ENCODE peak calls at places on chromosomes 4 and X, in ten cellular contexts. One of them, this sample, is unnamed.

GRCh38 chr4:178215309-178215708 is 773.1 kb upstream of the AGA start:
- DNase-seq in IMR-90: no peak
- DNase-seq in lung: no peak
- DNase-seq in endothelial cell: no peak
- DNase-seq in cardiac muscle cell: no peak
- DNase-seq in HCT116: no peak
- DNase-seq in cardiac fibroblast: no peak
- DNase-seq in brain microvascular endothelial cell: no peak
- DNase-seq in heart right ventricle: no peak
- DNase-seq in transverse colon: no peak
- DNase-seq in this sample: no peak

GRCh38 chr4:108155373-108155772 is 13.4 kb downstream of the LEF1 start:
- DNase-seq in cardiac muscle cell: no peak
- DNase-seq in cardiac fibroblast: no peak
- DNase-seq in heart right ventricle: no peak
- DNase-seq in HCT116: no peak
- DNase-seq in transverse colon: no peak
- DNase-seq in IMR-90: peak
- DNase-seq in endothelial cell: no peak
- DNase-seq in brain microvascular endothelial cell: no peak
- DNase-seq in lung: no peak
- DNase-seq in this sample: peak

GRCh38 chrX:150405576-150405975 is 42.5 kb downstream of the MAMLD1 start:
- DNase-seq in lung: no peak
- DNase-seq in endothelial cell: peak
- DNase-seq in HCT116: no peak
- DNase-seq in heart right ventricle: no peak
- DNase-seq in cardiac fibroblast: no peak
- DNase-seq in cardiac muscle cell: no peak
- DNase-seq in brain microvascular endothelial cell: no peak
- DNase-seq in transverse colon: no peak
- DNase-seq in IMR-90: no peak
- DNase-seq in this sample: no peak

GRCh38 chr4:55318541-55319129 is 27.4 kb upstream of the SRD5A3 start:
- DNase-seq in cardiac muscle cell: no peak
- DNase-seq in HCT116: no peak
- DNase-seq in transverse colon: no peak
- DNase-seq in brain microvascular endothelial cell: no peak
- DNase-seq in IMR-90: no peak
- DNase-seq in lung: no peak
- DNase-seq in heart right ventricle: no peak
- DNase-seq in cardiac fibroblast: no peak
- DNase-seq in endothelial cell: no peak
- DNase-seq in this sample: no peak

GRCh38 chrX:9942086-9942485 is 25.1 kb upstream of the CLDN34 start:
- DNase-seq in endothelial cell: no peak
- DNase-seq in transverse colon: peak
- DNase-seq in cardiac muscle cell: no peak
- DNase-seq in IMR-90: no peak
- DNase-seq in HCT116: no peak
- DNase-seq in heart right ventricle: no peak
- DNase-seq in lung: no peak
- DNase-seq in brain microvascular endothelial cell: no peak
- DNase-seq in cardiac fibroblast: no peak
- DNase-seq in this sample: no peak

GRCh38 chr4:41661447-41662076 is 87.0 kb downstream of the PHOX2B start:
- DNase-seq in transverse colon: peak
- DNase-seq in HCT116: peak
- DNase-seq in heart right ventricle: peak
- DNase-seq in endothelial cell: peak
- DNase-seq in lung: peak
- DNase-seq in IMR-90: peak
- DNase-seq in cardiac muscle cell: peak
- DNase-seq in brain microvascular endothelial cell: peak
- DNase-seq in cardiac fibroblast: peak
- DNase-seq in this sample: peak

GRCh38 chr4:898869-899555 is 33.1 kb downstream of the GAK start:
- DNase-seq in heart right ventricle: peak
- DNase-seq in IMR-90: no peak
- DNase-seq in endothelial cell: no peak
- DNase-seq in lung: no peak
- DNase-seq in HCT116: no peak
- DNase-seq in brain microvascular endothelial cell: no peak
- DNase-seq in cardiac fibroblast: no peak
- DNase-seq in transverse colon: no peak
- DNase-seq in cardiac muscle cell: no peak
- DNase-seq in this sample: no peak

GRCh38 chr4:90943311-90943710 is 816.1 kb downstream of the CCSER1 start:
- DNase-seq in lung: no peak
- DNase-seq in HCT116: no peak
- DNase-seq in cardiac fibroblast: no peak
- DNase-seq in transverse colon: no peak
- DNase-seq in heart right ventricle: no peak
- DNase-seq in endothelial cell: no peak
- DNase-seq in cardiac muscle cell: no peak
- DNase-seq in IMR-90: no peak
- DNase-seq in brain microvascular endothelial cell: no peak
- DNase-seq in this sample: no peak

GRCh38 chrX:85020216-85020615 is 16.5 kb downstream of the APOOL start:
- DNase-seq in endothelial cell: no peak
- DNase-seq in HCT116: no peak
- DNase-seq in cardiac fibroblast: no peak
- DNase-seq in cardiac muscle cell: no peak
- DNase-seq in IMR-90: no peak
- DNase-seq in transverse colon: no peak
- DNase-seq in lung: no peak
- DNase-seq in brain microvascular endothelial cell: no peak
- DNase-seq in heart right ventricle: no peak
- DNase-seq in this sample: no peak

GRCh38 chr4:1904042-1904441 is 32.8 kb downstream of the NSD2 start:
- DNase-seq in heart right ventricle: no peak
- DNase-seq in endothelial cell: no peak
- DNase-seq in lung: no peak
- DNase-seq in brain microvascular endothelial cell: no peak
- DNase-seq in cardiac muscle cell: no peak
- DNase-seq in IMR-90: no peak
- DNase-seq in cardiac fibroblast: no peak
- DNase-seq in transverse colon: no peak
- DNase-seq in HCT116: no peak
- DNase-seq in this sample: no peak

GRCh38 chrX:136574548-136574947 is 42.5 kb downstream of the VGLL1 start:
- DNase-seq in transverse colon: no peak
- DNase-seq in heart right ventricle: no peak
- DNase-seq in IMR-90: no peak
- DNase-seq in HCT116: no peak
- DNase-seq in endothelial cell: no peak
- DNase-seq in lung: no peak
- DNase-seq in cardiac fibroblast: no peak
- DNase-seq in brain microvascular endothelial cell: no peak
- DNase-seq in cardiac muscle cell: peak
- DNase-seq in this sample: no peak
- TF ChIP-seq CTCF in transverse colon: no peak
- TF ChIP-seq CTCF in heart right ventricle: no peak
- TF ChIP-seq CTCF in IMR-90: no peak
- TF ChIP-seq CTCF in HCT116: no peak
- TF ChIP-seq CTCF in endothelial cell: no peak
- TF ChIP-seq CTCF in lung: no peak
- TF ChIP-seq CTCF in cardiac fibroblast: no peak
- TF ChIP-seq CTCF in brain microvascular endothelial cell: no peak
- TF ChIP-seq CTCF in cardiac muscle cell: no peak
- TF ChIP-seq CTCF in this sample: no peak

DNA sequence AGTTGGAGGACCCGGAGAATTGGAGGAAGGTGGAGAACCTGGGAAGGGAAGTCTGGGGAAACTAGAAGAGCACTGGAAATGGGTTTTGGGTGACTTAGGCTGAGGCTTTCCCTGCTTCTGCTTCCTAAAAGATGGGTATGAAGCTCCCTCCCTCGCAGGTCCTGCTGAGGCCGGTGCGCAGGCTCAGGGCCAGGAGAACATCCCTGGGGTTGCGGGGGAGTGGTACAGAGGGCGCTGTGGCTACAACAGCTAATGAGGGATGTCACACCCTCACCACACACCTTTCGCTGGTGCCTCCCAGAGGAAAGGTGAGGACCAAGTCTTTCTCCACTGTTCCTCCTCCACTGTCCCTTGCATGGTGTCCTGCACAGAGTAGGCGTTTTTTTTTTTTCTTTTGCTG is 15.8 kb downstream of the APLN start:
- DNase-seq in cardiac fibroblast: no peak
- DNase-seq in IMR-90: no peak
- DNase-seq in endothelial cell: no peak
- DNase-seq in transverse colon: no peak
- DNase-seq in lung: no peak
- DNase-seq in HCT116: no peak
- DNase-seq in heart right ventricle: no peak
- DNase-seq in cardiac muscle cell: no peak
- DNase-seq in brain microvascular endothelial cell: no peak
- DNase-seq in this sample: no peak
- TF ChIP-seq CTCF in cardiac fibroblast: no peak
- TF ChIP-seq CTCF in IMR-90: no peak
- TF ChIP-seq CTCF in endothelial cell: no peak
- TF ChIP-seq CTCF in transverse colon: no peak
- TF ChIP-seq CTCF in lung: no peak
- TF ChIP-seq CTCF in HCT116: no peak
- TF ChIP-seq CTCF in heart right ventricle: no peak
- TF ChIP-seq CTCF in cardiac muscle cell: no peak
- TF ChIP-seq CTCF in brain microvascular endothelial cell: no peak
- TF ChIP-seq CTCF in this sample: no peak

GRCh38 chr4:156294577-156294976 is 340.9 kb upstream of the CTSO start:
- DNase-seq in transverse colon: no peak
- DNase-seq in brain microvascular endothelial cell: peak
- DNase-seq in cardiac muscle cell: peak
- DNase-seq in heart right ventricle: no peak
- DNase-seq in cardiac fibroblast: peak
- DNase-seq in endothelial cell: peak
- DNase-seq in lung: no peak
- DNase-seq in IMR-90: peak
- DNase-seq in HCT116: peak
- DNase-seq in this sample: peak
- TF ChIP-seq CTCF in transverse colon: no peak
- TF ChIP-seq CTCF in brain microvascular endothelial cell: peak
- TF ChIP-seq CTCF in cardiac muscle cell: peak
- TF ChIP-seq CTCF in heart right ventricle: peak
- TF ChIP-seq CTCF in cardiac fibroblast: peak
- TF ChIP-seq CTCF in endothelial cell: peak
- TF ChIP-seq CTCF in lung: no peak
- TF ChIP-seq CTCF in IMR-90: peak
- TF ChIP-seq CTCF in HCT116: peak
- TF ChIP-seq CTCF in this sample: peak

GRCh38 chr4:154507170-154507569 is 15.6 kb upstream of the DCHS2 start:
- DNase-seq in cardiac fibroblast: no peak
- DNase-seq in brain microvascular endothelial cell: no peak
- DNase-seq in cardiac muscle cell: no peak
- DNase-seq in IMR-90: no peak
- DNase-seq in lung: no peak
- DNase-seq in transverse colon: no peak
- DNase-seq in endothelial cell: no peak
- DNase-seq in heart right ventricle: no peak
- DNase-seq in HCT116: no peak
- DNase-seq in this sample: no peak

GRCh38 chr4:154506253-154506652 is 14.7 kb upstream of the DCHS2 start:
- DNase-seq in endothelial cell: no peak
- DNase-seq in cardiac fibroblast: peak
- DNase-seq in HCT116: peak
- DNase-seq in IMR-90: peak
- DNase-seq in cardiac muscle cell: peak
- DNase-seq in transverse colon: no peak
- DNase-seq in lung: no peak
- DNase-seq in heart right ventricle: no peak
- DNase-seq in brain microvascular endothelial cell: peak
- DNase-seq in this sample: peak

GRCh38 chr4:154497901-154498300 is 6.3 kb upstream of the DCHS2 start:
- DNase-seq in transverse colon: no peak
- DNase-seq in IMR-90: no peak
- DNase-seq in HCT116: no peak
- DNase-seq in cardiac fibroblast: no peak
- DNase-seq in heart right ventricle: no peak
- DNase-seq in brain microvascular endothelial cell: no peak
- DNase-seq in endothelial cell: no peak
- DNase-seq in cardiac muscle cell: no peak
- DNase-seq in lung: no peak
- DNase-seq in this sample: no peak

GRCh38 chr4:154503598-154503997 is 12.0 kb upstream of the DCHS2 start:
- DNase-seq in cardiac fibroblast: peak
- DNase-seq in heart right ventricle: no peak
- DNase-seq in cardiac muscle cell: peak
- DNase-seq in HCT116: peak
- DNase-seq in transverse colon: no peak
- DNase-seq in brain microvascular endothelial cell: no peak
- DNase-seq in endothelial cell: no peak
- DNase-seq in lung: no peak
- DNase-seq in IMR-90: peak
- DNase-seq in this sample: peak
- TF ChIP-seq CTCF in cardiac fibroblast: peak
- TF ChIP-seq CTCF in heart right ventricle: peak
- TF ChIP-seq CTCF in cardiac muscle cell: peak
- TF ChIP-seq CTCF in HCT116: peak
- TF ChIP-seq CTCF in transverse colon: peak
- TF ChIP-seq CTCF in brain microvascular endothelial cell: peak
- TF ChIP-seq CTCF in endothelial cell: peak
- TF ChIP-seq CTCF in lung: no peak
- TF ChIP-seq CTCF in IMR-90: peak
- TF ChIP-seq CTCF in this sample: peak

DNA sequence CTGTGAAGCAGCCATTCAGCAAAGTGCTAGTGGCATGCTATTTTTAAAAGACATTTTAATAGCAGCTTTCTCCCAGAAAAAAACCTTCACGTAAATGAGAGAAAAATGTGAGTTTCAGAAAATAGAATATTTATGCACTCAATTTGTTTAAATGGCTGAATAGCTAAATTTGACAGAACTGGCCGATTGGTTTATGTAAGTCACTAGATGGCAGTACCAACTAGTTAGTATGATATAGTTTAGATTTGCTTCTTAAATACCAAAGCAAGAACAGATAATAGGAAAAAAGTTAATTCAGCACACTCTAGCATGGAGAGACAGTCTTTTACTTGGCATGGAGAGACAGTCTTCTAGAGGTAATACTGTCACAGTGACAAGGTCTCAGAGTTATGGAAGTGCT is 250.1 kb downstream of the SNCA start:
- DNase-seq in cardiac fibroblast: peak
- DNase-seq in HCT116: peak
- DNase-seq in endothelial cell: no peak
- DNase-seq in lung: no peak
- DNase-seq in brain microvascular endothelial cell: no peak
- DNase-seq in cardiac muscle cell: peak
- DNase-seq in IMR-90: peak
- DNase-seq in heart right ventricle: no peak
- DNase-seq in transverse colon: no peak
- DNase-seq in this sample: peak
- TF ChIP-seq CTCF in cardiac fibroblast: peak
- TF ChIP-seq CTCF in HCT116: peak
- TF ChIP-seq CTCF in endothelial cell: no peak
- TF ChIP-seq CTCF in lung: no peak
- TF ChIP-seq CTCF in brain microvascular endothelial cell: no peak
- TF ChIP-seq CTCF in cardiac muscle cell: peak
- TF ChIP-seq CTCF in IMR-90: no peak
- TF ChIP-seq CTCF in heart right ventricle: peak
- TF ChIP-seq CTCF in transverse colon: no peak
- TF ChIP-seq CTCF in this sample: peak